ENCODE peak calls at places on chromosomes 12 and 14, in seven cellular contexts. One of them, this sample, is unnamed.
A peak's percentile ranks its signal among the peaks of the same experiment; 100 is the strongest.

GRCh38 chr14:52922656-52923055 is 28.2 kb downstream of the FERMT2 start:
- DNase-seq in iris pigment epithelial cell: peak; percentile 80
- DNase-seq in AG20443: peak; percentile 32
- DNase-seq in NCI-H748 treated with DMSO at 0.1 percent for 48 hours: no peak
- DNase-seq in MG63: no peak
- DNase-seq in T-helper 9 cell: no peak
- DNase-seq in foreskin fibroblast: peak; percentile 53
- DNase-seq in this sample: no peak

GRCh38 chr12:11689591-11690158 is 40.2 kb downstream of the ETV6 start:
- DNase-seq in iris pigment epithelial cell: no peak
- DNase-seq in AG20443: no peak
- DNase-seq in NCI-H748 treated with DMSO at 0.1 percent for 48 hours: no peak
- DNase-seq in MG63: no peak
- DNase-seq in T-helper 9 cell: no peak
- DNase-seq in foreskin fibroblast: no peak
- DNase-seq in this sample: no peak

GRCh38 chr14:36279306-36280244 is 40.9 kb downstream of the MBIP start:
- DNase-seq in iris pigment epithelial cell: no peak
- DNase-seq in AG20443: no peak
- DNase-seq in NCI-H748 treated with DMSO at 0.1 percent for 48 hours: peak; percentile 63
- DNase-seq in MG63: no peak
- DNase-seq in T-helper 9 cell: no peak
- DNase-seq in foreskin fibroblast: no peak
- DNase-seq in this sample: no peak

GRCh38 chr14:58820032-58820431 is 182.3 kb downstream of the DACT1 start:
- DNase-seq in iris pigment epithelial cell: no peak
- DNase-seq in AG20443: no peak
- DNase-seq in NCI-H748 treated with DMSO at 0.1 percent for 48 hours: no peak
- DNase-seq in MG63: no peak
- DNase-seq in T-helper 9 cell: no peak
- DNase-seq in foreskin fibroblast: no peak
- DNase-seq in this sample: no peak

GRCh38 chr12:54407183-54407905 is 11.7 kb downstream of the ITGA5 start:
- DNase-seq in iris pigment epithelial cell: no peak
- DNase-seq in AG20443: no peak
- DNase-seq in NCI-H748 treated with DMSO at 0.1 percent for 48 hours: no peak
- DNase-seq in MG63: no peak
- DNase-seq in T-helper 9 cell: no peak
- DNase-seq in foreskin fibroblast: no peak
- DNase-seq in this sample: peak; percentile 47

GRCh38 chr14:79564371-79564770 is 646.9 kb downstream of the DIO2 start:
- DNase-seq in iris pigment epithelial cell: no peak
- DNase-seq in AG20443: no peak
- DNase-seq in NCI-H748 treated with DMSO at 0.1 percent for 48 hours: no peak
- DNase-seq in MG63: no peak
- DNase-seq in T-helper 9 cell: no peak
- DNase-seq in foreskin fibroblast: no peak
- DNase-seq in this sample: no peak

GRCh38 chr12:33605776-33606175 is 166.2 kb upstream of the SYT10 start:
- DNase-seq in iris pigment epithelial cell: peak; percentile 19
- DNase-seq in AG20443: no peak
- DNase-seq in NCI-H748 treated with DMSO at 0.1 percent for 48 hours: peak; percentile 22
- DNase-seq in MG63: no peak
- DNase-seq in T-helper 9 cell: no peak
- DNase-seq in foreskin fibroblast: no peak
- DNase-seq in this sample: no peak

GRCh38 chr14:71400821-71401447 is 493.7 kb downstream of the PCNX1 start:
- DNase-seq in iris pigment epithelial cell: peak; percentile 39
- DNase-seq in AG20443: no peak
- DNase-seq in NCI-H748 treated with DMSO at 0.1 percent for 48 hours: no peak
- DNase-seq in MG63: no peak
- DNase-seq in T-helper 9 cell: no peak
- DNase-seq in foreskin fibroblast: peak; percentile 52
- DNase-seq in this sample: no peak

GRCh38 chr14:94545131-94545841 is 16.0 kb upstream of the SERPINA4 start:
- DNase-seq in iris pigment epithelial cell: no peak
- DNase-seq in AG20443: no peak
- DNase-seq in NCI-H748 treated with DMSO at 0.1 percent for 48 hours: no peak
- DNase-seq in MG63: no peak
- DNase-seq in T-helper 9 cell: no peak
- DNase-seq in foreskin fibroblast: no peak
- DNase-seq in this sample: no peak

GRCh38 chr12:114691810-114692557 is 8.0 kb upstream of the TBX3 start:
- DNase-seq in iris pigment epithelial cell: no peak
- DNase-seq in AG20443: no peak
- DNase-seq in NCI-H748 treated with DMSO at 0.1 percent for 48 hours: no peak
- DNase-seq in MG63: no peak
- DNase-seq in T-helper 9 cell: no peak
- DNase-seq in foreskin fibroblast: peak; percentile 73
- DNase-seq in this sample: no peak

GRCh38 chr12:98439471-98440164 is 75.8 kb upstream of the TMPO start:
- DNase-seq in iris pigment epithelial cell: peak; percentile 67
- DNase-seq in AG20443: peak; percentile 50
- DNase-seq in NCI-H748 treated with DMSO at 0.1 percent for 48 hours: no peak
- DNase-seq in MG63: peak; percentile 41
- DNase-seq in T-helper 9 cell: no peak
- DNase-seq in foreskin fibroblast: peak; percentile 39
- DNase-seq in this sample: no peak

GRCh38 chr14:98259881-98260280 is 1012.1 kb downstream of the BCL11B start:
- DNase-seq in iris pigment epithelial cell: no peak
- DNase-seq in AG20443: no peak
- DNase-seq in NCI-H748 treated with DMSO at 0.1 percent for 48 hours: no peak
- DNase-seq in MG63: no peak
- DNase-seq in T-helper 9 cell: no peak
- DNase-seq in foreskin fibroblast: no peak
- DNase-seq in this sample: no peak

GRCh38 chr12:5537771-5538170 is 105.9 kb downstream of the NTF3 start:
- DNase-seq in iris pigment epithelial cell: no peak
- DNase-seq in AG20443: no peak
- DNase-seq in NCI-H748 treated with DMSO at 0.1 percent for 48 hours: no peak
- DNase-seq in MG63: no peak
- DNase-seq in T-helper 9 cell: no peak
- DNase-seq in foreskin fibroblast: no peak
- DNase-seq in this sample: no peak

GRCh38 chr14:39988939-39989338 is 556.7 kb upstream of the FBXO33 start:
- DNase-seq in iris pigment epithelial cell: peak; percentile 4
- DNase-seq in AG20443: no peak
- DNase-seq in NCI-H748 treated with DMSO at 0.1 percent for 48 hours: peak; percentile 47
- DNase-seq in MG63: no peak
- DNase-seq in T-helper 9 cell: no peak
- DNase-seq in foreskin fibroblast: peak; percentile 0
- DNase-seq in this sample: no peak